ENCODE peak calls at places on chromosomes 16 and 17, in four cellular contexts. D, G, W and K are unnamed samples.

GRCh38 chr16:17104654-17105053 is 366.1 kb downstream of the XYLT1 start:
- DNase-seq in D (no peak), G (no peak), W (no peak), K (no peak)

GRCh38 chr16:76527244-76527643 is 250.0 kb downstream of the CNTNAP4 start:
- DNase-seq in D (no peak), G (no peak), W (no peak), K (no peak)

GRCh38 chr17:12566281-12567002 is 99.2 kb upstream of the MYOCD start:
- DNase-seq in D (no peak), G (no peak), W (no peak), K (no peak)

GRCh38 chr17:74212262-74212912 is 984 bp upstream of the TTYH2 start:
- DNase-seq in D (peak; percentile 35), G (no peak), W (no peak), K (peak; percentile 25)

GRCh38 chr17:72726936-72727335 is 365.6 kb downstream of the SLC39A11 start:
- DNase-seq in D (peak; percentile 62), G (no peak), W (no peak), K (peak; percentile 46)

GRCh38 chr16:70159355-70160348 is 13.9 kb upstream of the CLEC18C start:
- DNase-seq in D (no peak), G (peak; percentile 47), W (no peak), K (no peak)

GRCh38 chr16:88507231-88507743 is 54.2 kb downstream of the ZFPM1 start:
- DNase-seq in D (no peak), G (no peak), W (no peak), K (no peak)

GRCh38 chr17:40501499-40501911 is at the start of gene TNS4:
- DNase-seq in D (no peak), G (no peak), W (no peak), K (no peak)

GRCh38 chr17:53093386-53093785 is 729.3 kb upstream of the KIF2B start:
- DNase-seq in D (no peak), G (no peak), W (no peak), K (no peak)

GRCh38 chr16:55588799-55589198 is 22.3 kb downstream of the CAPNS2 start:
- DNase-seq in D (no peak), G (no peak), W (no peak), K (no peak)

GRCh38 chr17:66378296-66378695 is 75.9 kb downstream of the PRKCA start:
- DNase-seq in D (no peak), G (no peak), W (no peak), K (no peak)